ENCODE peak calls at places on chromosomes 7 and 10, in nine cellular contexts. G is CD4-positive, CD25-positive, alpha-beta regulatory T cell; I is cardiac muscle cell; C is A549; Q is CD8-positive, alpha-beta memory T cell; F is GM23248; U is kidney; X is Peyer's patch; E is uterus. Z is an unnamed sample.
A peak's percentile ranks its signal among the peaks of the same experiment; 100 is the strongest.

GRCh38 chr10:526651-527312 is 162.7 kb downstream of the DIP2C start:
- DNase-seq in G (no peak), C (no peak), Q (no peak), F (no peak), U (no peak), X (no peak), I (no peak), E (no peak), Z (no peak)

GRCh38 chr7:113306302-113306701 is 187.9 kb upstream of the SMIM30 start:
- DNase-seq in F (no peak), I (no peak), G (no peak), C (no peak), Q (no peak), E (no peak), U (no peak), X (no peak), Z (no peak)

GRCh38 chr10:35225204-35225603 is 98.6 kb downstream of the CREM start:
- DNase-seq in E (no peak), X (no peak), C (no peak), G (peak; percentile 85), Q (peak; percentile 14), U (no peak), F (no peak), I (no peak), Z (no peak)

GRCh38 chr10:22669163-22669711 is 45.1 kb downstream of the PIP4K2A start:
- DNase-seq in G (peak; percentile 43), X (no peak), U (no peak), E (no peak), I (no peak), C (no peak), F (no peak), Q (no peak), Z (no peak)

GRCh38 chr10:79374312-79375191 is 27.3 kb downstream of the PPIF start:
- DNase-seq in C (peak; percentile 85), Q (peak; percentile 57), U (peak; percentile 89), X (peak; percentile 89), I (peak; percentile 84), F (peak; percentile 82), E (peak; percentile 82), G (peak; percentile 59), Z (peak; percentile 64)

GRCh38 chr7:5614579-5614978 is 166.9 kb downstream of the RNF216 start:
- DNase-seq in I (no peak), G (no peak), X (no peak), U (peak; percentile 61), E (no peak), Q (no peak), F (no peak), C (no peak), Z (no peak)

GRCh38 chr10:114596793-114597192 is 61.3 kb downstream of the ABLIM1 start:
- DNase-seq in C (no peak), Q (no peak), U (no peak), E (no peak), G (no peak), I (no peak), X (no peak), F (no peak), Z (no peak)

GRCh38 chr7:121328508-121329459 is at the start of gene WNT16:
- DNase-seq in E (no peak), C (no peak), U (no peak), F (peak; percentile 26), Q (no peak), I (peak; percentile 7), X (peak; percentile 53), G (no peak), Z (no peak)

GRCh38 chr10:102633282-102633681 is 11.0 kb upstream of the TRIM8 start:
- DNase-seq in C (no peak), X (no peak), E (no peak), U (peak; percentile 81), F (peak; percentile 77), I (peak; percentile 62), Q (no peak), G (peak; percentile 74), Z (no peak)

GRCh38 chr7:154676422-154677073 is 326.4 kb downstream of the PAXIP1 start:
- DNase-seq in F (no peak), Q (no peak), G (no peak), C (no peak), U (no peak), E (no peak), X (no peak), I (no peak), Z (no peak)

GRCh38 chr7:139095194-139095659 is 14.3 kb downstream of the ZC3HAV1 start:
- DNase-seq in X (peak; percentile 91), C (no peak), Q (peak; percentile 92), F (no peak), E (no peak), I (no peak), U (no peak), G (peak; percentile 97), Z (peak; percentile 78)

GRCh38 chr10:122659651-122660050 is 40.0 kb downstream of the C10orf120 start:
- DNase-seq in I (no peak), E (no peak), Q (no peak), F (no peak), U (no peak), G (no peak), X (peak; percentile 31), C (no peak), Z (no peak)

GRCh38 chr10:59245751-59246150 is 69.3 kb downstream of the PHYHIPL start:
- DNase-seq in G (no peak), U (no peak), E (no peak), X (no peak), I (no peak), Q (no peak), F (no peak), C (no peak), Z (no peak)

DNA sequence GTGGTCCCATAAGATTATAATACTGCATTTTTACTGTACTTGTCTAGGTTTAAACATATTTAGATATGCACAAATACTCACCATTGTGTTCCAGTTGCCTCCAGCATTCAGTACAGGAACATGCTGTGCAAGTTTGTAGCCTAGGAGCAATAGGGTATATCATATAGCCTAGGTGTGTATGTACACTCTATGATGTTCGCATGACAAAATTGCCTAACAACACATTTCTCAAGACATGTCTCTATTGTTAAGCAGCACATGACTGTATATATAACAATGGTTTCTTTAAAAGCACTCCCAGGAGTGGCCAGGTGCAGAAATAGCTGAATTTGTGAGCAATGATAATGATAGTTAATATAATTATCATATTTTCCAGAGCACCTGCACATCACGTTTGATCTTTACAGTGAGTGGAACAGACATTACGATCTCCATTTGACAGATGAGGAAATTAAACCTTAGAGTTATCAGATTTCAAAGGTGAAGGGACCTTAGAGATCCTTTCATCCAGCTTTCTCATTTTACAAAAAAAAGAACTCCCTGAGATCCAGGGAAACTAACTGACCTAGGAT is 99.2 kb upstream of the PDCD4 start:
- DNase-seq in E (no peak), Q (no peak), G (no peak), F (no peak), I (no peak), C (no peak), U (no peak), X (no peak), Z (no peak)
- H3K4me1 ChIP-seq in E (no peaks in the 10 kb centered on the region), Q (no peaks in the 10 kb centered on the region), G (peaks cover 9% of the 10 kb centered on the region), F (peaks cover 12% of the 10 kb centered on the region), I (peaks cover 21% of the 10 kb centered on the region), C (peaks cover 23% of the 10 kb centered on the region), U (no peaks in the 10 kb centered on the region), X (no peaks in the 10 kb centered on the region), Z (no peaks in the 10 kb centered on the region)

GRCh38 chr7:130367088-130367755 is 13.1 kb upstream of the CPA1 start:
- DNase-seq in F (no peak), I (no peak), X (peak; percentile 46), E (no peak), C (no peak), Q (peak; percentile 65), G (peak; percentile 90), U (no peak), Z (no peak)

GRCh38 chr7:130366561-130366960 is 13.7 kb upstream of the CPA1 start:
- DNase-seq in C (no peak), I (no peak), F (peak; percentile 64), X (peak; percentile 32), E (no peak), U (no peak), G (no peak), Q (no peak), Z (no peak)

GRCh38 chr7:130368347-130368746 is 11.9 kb upstream of the CPA1 start:
- DNase-seq in X (no peak), Q (no peak), I (no peak), C (no peak), G (no peak), F (no peak), E (no peak), U (no peak), Z (no peak)

GRCh38 chr7:130369110-130369711 is 11.1 kb upstream of the CPA1 start:
- DNase-seq in C (no peak), I (peak; percentile 25), G (peak; percentile 68), Q (no peak), X (no peak), F (peak; percentile 84), U (no peak), E (no peak), Z (no peak)

GRCh38 chr7:130367836-130368235 is 12.5 kb upstream of the CPA1 start:
- DNase-seq in C (no peak), G (no peak), X (no peak), Q (no peak), F (no peak), E (no peak), I (no peak), U (no peak), Z (no peak)
- H3K27ac ChIP-seq in C (no peak overlapping the region), G (peak overlapping the region; percentile 71), X (no peak overlapping the region), Q (no peak overlapping the region), F (no peak overlapping the region), E (no peak overlapping the region), I (no peak overlapping the region), U (no peak overlapping the region), Z (no peak overlapping the region)

GRCh38 chr10:70588852-70589570 is 13.5 kb downstream of the PRF1 start:
- DNase-seq in F (no peak), E (no peak), X (peak; percentile 19), C (no peak), I (no peak), U (no peak), Q (no peak), G (no peak), Z (no peak)
- H3K4me1 ChIP-seq in F (no peaks in the 10 kb centered on the region), E (no peaks in the 10 kb centered on the region), X (no peaks in the 10 kb centered on the region), C (no peaks in the 10 kb centered on the region), I (peaks cover 21% of the 10 kb centered on the region), U (no peaks in the 10 kb centered on the region), Q (peaks cover 5% of the 10 kb centered on the region), G (no peaks in the 10 kb centered on the region), Z (no peaks in the 10 kb centered on the region)

GRCh38 chr10:11687779-11688447 is 54.3 kb upstream of the ECHDC3 start:
- DNase-seq in I (no peak), U (peak; percentile 45), Q (no peak), X (no peak), F (no peak), C (no peak), E (no peak), G (no peak), Z (no peak)

GRCh38 chr10:11685787-11686218 is 56.4 kb upstream of the ECHDC3 start:
- DNase-seq in G (peak; percentile 47), C (no peak), Q (peak; percentile 9), E (peak; percentile 42), F (peak; percentile 15), I (no peak), X (peak; percentile 95), U (peak; percentile 67), Z (peak; percentile 14)

GRCh38 chr10:11689945-11690736 is 52.0 kb upstream of the ECHDC3 start:
- DNase-seq in F (no peak), G (no peak), I (no peak), U (no peak), X (no peak), C (no peak), Q (no peak), E (no peak), Z (no peak)

GRCh38 chr10:11684717-11685645 is 57.2 kb upstream of the ECHDC3 start:
- DNase-seq in I (no peak), U (peak; percentile 92), G (peak; percentile 89), Q (peak; percentile 65), E (peak; percentile 52), F (peak; percentile 89), X (peak; percentile 93), C (peak; percentile 89), Z (peak; percentile 12)

GRCh38 chr10:11687357-11687771 is 54.8 kb upstream of the ECHDC3 start:
- DNase-seq in X (no peak), F (no peak), U (no peak), C (no peak), E (no peak), I (no peak), G (no peak), Q (no peak), Z (no peak)
- H3K27ac ChIP-seq in X (no peak overlapping the region), F (no peak overlapping the region), U (no peak overlapping the region), C (no peak overlapping the region), E (no peak overlapping the region), I (no peak overlapping the region), G (no peak overlapping the region), Q (no peak overlapping the region), Z (no peak overlapping the region)